ENCODE peak calls at places on chromosomes 12 and 14, in eight cellular contexts. Y is astrocyte of the spinal cord, O is neural progenitor cell, J is stomach, E is A549, T is astrocyte of the cerebellum, D is testis, W is astrocyte. M is an unnamed sample.

GRCh38 chr12:26425587-26426260 is 230.4 kb downstream of the SSPN start:
- DNase-seq in O (no peak), W (peak; percentile 89), J (no peak), D (no peak), T (peak; percentile 26), E (no peak), Y (peak; percentile 56), M (no peak)

GRCh38 chr14:87866116-87866515 is 126.9 kb downstream of the GALC start:
- DNase-seq in E (no peak), J (no peak), O (no peak), W (no peak), D (no peak), T (no peak), Y (no peak), M (no peak)

GRCh38 chr14:90443161-90444076 is 46.6 kb downstream of the CALM1 start:
- DNase-seq in E (no peak), D (no peak), W (no peak), Y (no peak), J (no peak), T (no peak), O (no peak), M (no peak)

GRCh38 chr12:114902665-114903393 is 218.9 kb upstream of the TBX3 start:
- DNase-seq in E (no peak), O (no peak), D (no peak), T (peak; percentile 37), Y (peak; percentile 90), J (no peak), W (peak; percentile 82), M (peak; percentile 86)

GRCh38 chr12:130300090-130300489 is 37.6 kb upstream of the PIWIL1 start:
- DNase-seq in W (no peak), E (no peak), D (no peak), O (no peak), T (no peak), J (no peak), Y (no peak), M (no peak)

GRCh38 chr12:27607611-27608010 is 83.6 kb downstream of the PPFIBP1 start:
- DNase-seq in Y (no peak), J (no peak), D (no peak), T (no peak), O (no peak), W (no peak), E (no peak), M (peak; percentile 12)

GRCh38 chr14:23171251-23171975 is 12.0 kb downstream of the SLC7A8 start:
- DNase-seq in O (no peak), J (peak; percentile 60), T (peak; percentile 33), E (no peak), W (peak; percentile 52), Y (peak; percentile 47), D (no peak), M (peak; percentile 85)

GRCh38 chr14:64220056-64220455 is 74.1 kb downstream of the ESR2 start:
- DNase-seq in Y (no peak), E (no peak), O (no peak), W (no peak), D (no peak), J (no peak), T (no peak), M (no peak)

GRCh38 chr12:124523071-124523470 is 44.3 kb downstream of the NCOR2 start:
- DNase-seq in E (no peak), O (no peak), Y (no peak), W (no peak), D (no peak), J (no peak), T (no peak), M (peak; percentile 53)

GRCh38 chr14:58540693-58541092 is 97.1 kb upstream of the DACT1 start:
- DNase-seq in W (no peak), T (no peak), O (no peak), E (no peak), Y (no peak), D (no peak), J (no peak), M (no peak)

GRCh38 chr12:43550831-43551270 is 1.2 kb downstream of the ADAMTS20 start:
- DNase-seq in Y (no peak), W (no peak), D (no peak), J (no peak), T (no peak), O (peak; percentile 41), E (no peak), M (no peak)

GRCh38 chr12:71848212-71848611 is 8.7 kb downstream of the TBC1D15 start:
- DNase-seq in E (no peak), D (no peak), W (no peak), O (no peak), Y (no peak), T (no peak), J (no peak), M (no peak)

GRCh38 chr14:94174622-94175402 is 690 bp downstream of the PPP4R4 start:
- DNase-seq in T (no peak), D (peak; percentile 47), J (no peak), Y (no peak), O (peak; percentile 72), W (no peak), E (no peak), M (no peak)

GRCh38 chr14:88993946-88994345 is 169.5 kb downstream of the TTC8 start:
- DNase-seq in Y (peak; percentile 37), J (no peak), D (no peak), T (peak; percentile 13), E (peak; percentile 43), W (peak; percentile 87), O (no peak), M (peak; percentile 58)

GRCh38 chr12:69329669-69330428 is 18.3 kb upstream of the LYZ start:
- DNase-seq in W (no peak), Y (no peak), O (no peak), T (no peak), D (no peak), J (no peak), E (no peak), M (no peak)

GRCh38 chr12:88844426-88844825 is 264.2 kb upstream of the KITLG start:
- DNase-seq in J (no peak), W (no peak), E (no peak), D (no peak), Y (no peak), T (no peak), O (no peak), M (no peak)

GRCh38 chr14:85296466-85297210 is 233.3 kb upstream of the FLRT2 start:
- DNase-seq in T (no peak), E (no peak), O (no peak), Y (peak; percentile 36), D (peak; percentile 16), W (peak; percentile 61), J (no peak), M (peak; percentile 64)

GRCh38 chr14:101619484-101619883 is 58.2 kb downstream of the DIO3 start:
- DNase-seq in O (no peak), Y (no peak), E (no peak), D (no peak), T (no peak), J (no peak), W (no peak), M (no peak)

GRCh38 chr12:56792678-56793077 is 29.6 kb downstream of the HSD17B6 start:
- DNase-seq in W (no peak), O (no peak), T (no peak), E (no peak), J (no peak), D (no peak), Y (no peak), M (no peak)

GRCh38 chr12:48022180-48022521 is 17.9 kb upstream of the COL2A1 start:
- DNase-seq in Y (no peak), W (no peak), T (no peak), O (no peak), D (no peak), E (no peak), J (no peak), M (no peak)

GRCh38 chr12:48023386-48023785 is 19.1 kb upstream of the COL2A1 start:
- DNase-seq in E (no peak), D (peak; percentile 82), T (no peak), Y (no peak), O (peak; percentile 72), J (peak; percentile 74), W (no peak), M (no peak)

GRCh38 chr12:48019639-48020265 is 15.5 kb upstream of the COL2A1 start:
- DNase-seq in W (no peak), J (no peak), D (no peak), T (no peak), O (no peak), Y (no peak), E (no peak), M (no peak)

GRCh38 chr12:48022676-48023385 is 18.6 kb upstream of the COL2A1 start:
- DNase-seq in J (peak; percentile 65), E (no peak), W (no peak), O (peak; percentile 21), D (no peak), T (no peak), Y (no peak), M (no peak)

GRCh38 chr12:48021485-48022179 is 17.4 kb upstream of the COL2A1 start:
- DNase-seq in W (no peak), O (peak; percentile 60), J (peak; percentile 55), D (no peak), Y (no peak), E (no peak), T (no peak), M (no peak)
- H3K4me3 ChIP-seq in W (no peak overlapping the region), O (peak overlapping the region; percentile 14), J (no peak overlapping the region), D (no peak overlapping the region), Y (no peak overlapping the region), E (no peak overlapping the region), T (no peak overlapping the region), M (no peak overlapping the region)

DNA sequence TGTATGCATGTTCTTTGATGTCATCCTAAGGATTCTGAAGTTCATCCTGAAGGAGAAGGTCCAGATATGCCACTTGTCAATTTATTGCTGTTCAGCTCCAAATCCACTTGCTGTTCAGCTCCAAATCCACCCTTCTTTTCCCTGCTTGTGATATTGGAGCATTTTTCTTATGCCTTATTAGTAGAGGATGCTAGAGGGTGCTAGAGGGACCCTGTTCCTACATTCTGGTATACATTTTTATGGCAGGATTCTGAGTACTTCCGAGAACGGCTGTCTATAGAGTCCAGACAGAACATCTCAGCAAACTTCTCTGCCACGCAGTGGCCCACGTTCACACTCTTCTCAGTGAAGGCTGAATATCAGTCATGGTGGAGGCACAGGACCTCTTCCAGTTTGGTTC is 406.7 kb downstream of the NOVA1 start:
- DNase-seq in Y (peak; percentile 5), T (no peak), D (no peak), O (no peak), E (no peak), W (no peak), J (no peak), M (no peak)
- TF ChIP-seq CTCF in Y (peak; percentile 25), T (peak; percentile 44), D (no peak), O (peak; percentile 23), E (no peak), W (peak; percentile 22), J (no peak), M (peak; percentile 6)

GRCh38 chr12:112126916-112127315 is 1.6 kb downstream of the TRAFD1 start:
- DNase-seq in D (no peak), E (no peak), J (no peak), O (no peak), T (no peak), Y (no peak), W (peak; percentile 29), M (no peak)
- H3K4me3 ChIP-seq in D (no peak overlapping the region), E (no peak overlapping the region), J (peak overlapping the region; percentile 79), O (no peak overlapping the region), T (peak overlapping the region; percentile 93), Y (no peak overlapping the region), W (no peak overlapping the region), M (peak overlapping the region; percentile 24)

DNA sequence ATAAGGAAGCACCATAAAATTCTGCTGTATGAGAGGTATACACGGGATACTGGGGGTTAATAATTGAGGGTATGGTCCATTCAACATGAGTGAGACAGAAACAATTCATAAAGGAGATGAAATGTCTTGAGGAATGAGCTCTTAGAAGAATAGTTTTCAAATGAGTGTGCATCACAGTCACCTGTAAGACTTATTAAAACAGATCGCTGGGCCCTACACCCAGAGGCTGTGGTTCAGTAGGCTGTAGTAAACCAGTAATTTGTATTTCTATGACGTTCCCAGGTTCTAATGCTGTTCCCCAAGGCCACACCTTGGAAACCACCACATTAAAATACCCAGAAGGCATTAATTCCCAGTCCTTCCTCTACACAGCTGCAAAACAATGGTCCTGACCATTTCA is 49.6 kb downstream of the CAND1 start:
- DNase-seq in E (no peak), T (no peak), D (no peak), O (no peak), J (no peak), Y (no peak), W (no peak), M (no peak)
- TF ChIP-seq CTCF in E (no peak), T (no peak), D (no peak), O (no peak), J (no peak), Y (no peak), W (no peak), M (no peak)

M was measured in AG10803.